ENCODE peak calls at places on chromosome 12, in four cellular contexts. E, S, C and K are unnamed samples.

GRCh38 chr12:12097821-12098688 is 27.3 kb downstream of the BCL2L14 start:
- DNase-seq in E (no peak), S (no peak), C (no peak), K (no peak)

GRCh38 chr12:47797432-47797831 is 22.3 kb downstream of the HDAC7 start:
- DNase-seq in E (no peak), S (no peak), C (no peak), K (no peak)

GRCh38 chr12:109737631-109738030 is 24.0 kb downstream of the FAM222A start:
- DNase-seq in E (no peak), S (no peak), C (no peak), K (no peak)

GRCh38 chr12:66668311-66668710 is 10.6 kb downstream of the GRIP1 start:
- DNase-seq in E (no peak), S (no peak), C (no peak), K (no peak)

GRCh38 chr12:105705765-105706164 is 375.3 kb downstream of the C12orf75 start:
- DNase-seq in E (peak), S (no peak), C (no peak), K (no peak)

GRCh38 chr12:86148612-86149011 is 107.6 kb downstream of the MGAT4C start:
- DNase-seq in E (no peak), S (no peak), C (no peak), K (no peak)

GRCh38 chr12:111570090-111570961 is 28.8 kb downstream of the ATXN2 start:
- DNase-seq in E (peak), S (no peak), C (peak), K (peak)

GRCh38 chr12:19588944-19589343 is 149.7 kb downstream of the AEBP2 start:
- DNase-seq in E (no peak), S (no peak), C (no peak), K (no peak)

GRCh38 chr12:118459110-118459509 is 82.8 kb downstream of the SUDS3 start:
- DNase-seq in E (no peak), S (no peak), C (no peak), K (no peak)

GRCh38 chr12:111469406-111469805 is 63.7 kb downstream of the SH2B3 start:
- DNase-seq in E (peak), S (no peak), C (no peak), K (no peak)

GRCh38 chr12:101414533-101415119 is 7.1 kb upstream of the ARL1 start:
- DNase-seq in E (peak), S (peak), C (peak), K (no peak)

GRCh38 chr12:21324551-21324950 is 10.2 kb downstream of the SLCO1A2 start:
- DNase-seq in E (no peak), S (no peak), C (no peak), K (no peak)

GRCh38 chr12:104708891-104709290 is 249.2 kb downstream of the SLC41A2 start:
- DNase-seq in E (no peak), S (no peak), C (no peak), K (no peak)

GRCh38 chr12:95336387-95337067 is 118.9 kb downstream of the VEZT start:
- DNase-seq in E (peak), S (no peak), C (peak), K (peak)
- TF ChIP-seq CTCF in E (peak), S (no peak), C (peak), K (peak)

GRCh38 chr12:45220961-45221360 is 5.1 kb downstream of the ANO6 start:
- DNase-seq in E (no peak), S (no peak), C (no peak), K (no peak)

GRCh38 chr12:45217846-45218245 is 2.0 kb downstream of the ANO6 start:
- DNase-seq in E (peak), S (no peak), C (no peak), K (no peak)

GRCh38 chr12:45220366-45220931 is 4.6 kb downstream of the ANO6 start:
- DNase-seq in E (no peak), S (no peak), C (no peak), K (no peak)

GRCh38 chr12:45216983-45217485 is 1.1 kb downstream of the ANO6 start:
- DNase-seq in E (peak), S (no peak), C (no peak), K (no peak)

GRCh38 chr12:45219621-45220020 is 3.7 kb downstream of the ANO6 start:
- DNase-seq in E (no peak), S (no peak), C (no peak), K (no peak)
- TF ChIP-seq CTCF in E (no peak), S (no peak), C (no peak), K (no peak)

DNA sequence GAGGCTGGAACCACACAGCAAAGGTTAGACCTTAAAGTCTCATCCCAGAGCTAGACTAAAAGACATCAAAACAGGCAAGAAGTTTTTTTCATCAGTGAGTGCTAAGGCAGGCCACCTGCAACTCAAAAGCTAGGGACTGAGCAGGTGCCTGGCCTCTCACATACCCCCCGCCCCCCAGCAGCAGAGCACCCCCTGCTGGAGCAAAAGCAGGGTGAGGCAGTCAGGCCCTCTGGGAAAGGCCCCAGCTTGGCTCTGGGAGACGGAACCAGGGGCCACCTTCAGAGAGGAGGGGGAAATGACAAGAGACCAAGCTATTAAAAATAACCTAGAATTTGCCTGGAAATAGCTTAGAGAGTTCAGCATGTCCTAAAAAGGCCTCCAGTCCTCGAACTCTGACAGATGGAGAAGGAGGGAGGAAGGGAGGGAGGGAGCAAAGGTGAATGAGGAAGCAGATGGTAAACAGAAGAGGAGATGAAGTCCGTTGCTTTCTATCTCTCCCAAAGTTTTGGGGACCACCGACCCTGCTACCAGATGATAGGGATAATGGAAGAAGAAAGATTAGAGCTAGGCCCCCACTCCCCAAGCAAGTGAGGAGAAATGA is 1.8 kb downstream of the ITGA7 start:
- DNase-seq in E (no peak), S (no peak), C (no peak), K (no peak)
- TF ChIP-seq CTCF in E (peak), S (peak), C (peak), K (peak)

DNA sequence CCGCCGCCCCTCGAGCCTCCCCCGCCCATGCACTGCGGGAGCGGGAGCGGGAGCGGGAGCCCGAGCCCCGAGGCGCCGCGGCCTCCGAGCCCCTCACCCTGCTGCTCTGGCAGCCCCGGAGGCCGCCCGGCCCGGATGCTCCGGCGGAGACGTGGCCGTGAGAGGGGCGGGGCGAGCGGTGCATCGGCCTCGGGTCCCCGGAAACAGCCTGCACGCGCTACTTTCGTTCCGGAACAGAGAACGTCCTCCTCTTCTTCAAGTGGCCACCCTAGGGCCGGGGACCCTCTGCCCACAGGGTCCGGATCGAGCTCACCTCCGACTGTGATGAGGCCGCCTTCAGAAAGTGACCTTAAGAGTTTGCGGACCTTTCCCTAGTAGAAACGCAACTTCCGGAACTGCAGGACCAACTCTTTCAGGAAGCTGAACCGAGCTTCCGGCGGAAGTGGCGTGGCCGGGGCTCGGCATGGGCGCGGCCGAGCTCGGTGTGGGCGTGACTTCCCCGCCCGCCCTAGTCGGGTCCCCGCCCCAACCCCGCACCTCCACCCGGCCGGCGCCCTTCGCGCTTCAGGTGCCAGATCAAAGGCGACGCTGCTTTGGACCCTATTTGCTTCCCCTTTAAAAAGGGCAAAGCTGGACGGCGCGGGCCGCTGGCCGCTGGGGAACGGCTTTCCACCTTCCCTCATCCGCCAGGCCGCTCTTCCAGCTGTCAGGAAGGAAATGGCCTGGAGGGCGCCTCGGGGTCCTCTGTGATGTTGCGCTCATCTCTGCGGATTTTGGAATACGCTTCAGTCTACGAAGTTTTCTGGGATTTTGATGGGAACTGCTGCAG is at the start of gene GOLGA3:
- DNase-seq in E (peak), S (peak), C (peak), K (peak)
- TF ChIP-seq CTCF in E (no peak), S (no peak), C (no peak), K (no peak)

GRCh38 chr12:57545809-57546437 is 1.1 kb downstream of the DCTN2 start:
- DNase-seq in E (no peak), S (no peak), C (no peak), K (no peak)

GRCh38 chr12:57547366-57548315 is 649 bp upstream of the DCTN2 start:
- DNase-seq in E (no peak), S (no peak), C (no peak), K (no peak)

GRCh38 chr12:57548488-57548887 is 1.4 kb upstream of the KIF5A start:
- DNase-seq in E (no peak), S (no peak), C (no peak), K (no peak)

GRCh38 chr12:57549203-57549908 is 488 bp upstream of the KIF5A start:
- DNase-seq in E (no peak), S (no peak), C (no peak), K (no peak)

DNA sequence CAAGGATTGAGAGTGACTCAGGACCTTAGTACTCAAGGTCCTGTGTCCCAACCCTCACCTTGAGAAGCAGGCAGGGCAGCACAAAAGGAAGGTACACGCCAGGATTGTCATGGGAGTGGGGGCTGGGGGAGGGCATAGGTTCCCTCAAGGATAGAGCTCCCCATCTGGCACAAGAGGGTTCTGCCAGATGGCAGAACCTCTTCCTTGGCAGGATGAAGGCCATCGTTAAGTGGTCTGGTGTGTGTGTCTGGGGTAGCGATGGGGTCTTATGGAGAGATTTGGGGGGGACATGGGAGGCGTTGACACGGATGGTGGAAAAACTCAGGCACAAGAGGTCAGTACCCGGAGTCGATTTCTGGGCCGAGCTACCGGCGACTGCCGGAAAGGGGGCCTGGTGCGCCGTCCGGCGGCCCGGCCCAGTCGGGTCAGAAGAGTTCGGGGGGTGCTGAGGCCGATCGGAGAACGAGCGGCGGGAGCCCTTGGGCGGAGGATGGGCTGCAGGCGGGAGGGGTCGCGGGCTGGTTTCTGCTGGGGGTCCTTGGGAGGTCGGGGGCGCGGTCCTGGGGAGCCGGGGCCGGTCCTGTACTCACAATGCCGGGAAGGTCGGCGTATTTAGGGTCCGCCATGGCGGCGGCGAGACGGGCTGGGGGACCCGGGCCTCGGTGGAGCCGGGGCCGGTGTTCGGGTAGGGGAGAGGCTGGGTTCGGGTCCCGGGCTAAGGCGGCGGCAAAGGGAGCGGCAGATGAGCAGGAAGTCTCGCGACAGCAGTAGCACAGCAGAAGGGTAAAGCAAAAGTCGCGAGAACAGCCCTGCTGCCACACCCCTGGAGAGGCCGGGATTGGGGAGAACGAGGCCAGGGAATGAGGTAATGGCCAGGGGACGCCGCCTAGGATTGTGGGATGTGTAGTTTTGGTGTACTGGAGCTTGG is at the start of gene DCTN2:
- DNase-seq in E (peak), S (peak), C (peak), K (peak)
- TF ChIP-seq CTCF in E (peak), S (no peak), C (no peak), K (no peak)

DNA sequence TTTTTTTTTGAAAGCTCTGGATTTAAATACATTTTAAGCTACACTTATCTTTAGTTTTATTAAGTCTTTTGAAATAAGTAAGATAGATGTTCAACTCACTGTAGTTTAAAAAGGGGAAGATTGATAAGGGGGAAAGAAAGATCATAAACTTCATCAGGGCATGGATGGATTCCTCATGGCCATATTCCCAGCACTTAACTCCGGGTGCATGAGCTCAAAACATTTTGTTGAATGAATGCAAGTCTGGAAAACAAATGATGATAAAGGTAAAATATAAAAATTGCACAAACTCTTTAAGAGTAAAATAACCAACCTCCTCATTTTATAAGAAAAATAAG is 4.3 kb upstream of the IGF1 start:
- DNase-seq in E (no peak), S (no peak), C (no peak), K (no peak)
- TF ChIP-seq CTCF in E (no peak), S (no peak), C (no peak), K (no peak)

GRCh38 chr12:28290262-28290661 is 100.0 kb downstream of the CCDC91 start:
- DNase-seq in E (no peak), S (no peak), C (no peak), K (no peak)

GRCh38 chr12:28286352-28286751 is 96.1 kb downstream of the CCDC91 start:
- DNase-seq in E (no peak), S (no peak), C (no peak), K (no peak)
- TF ChIP-seq CTCF in E (no peak), S (no peak), C (no peak), K (no peak)

DNA sequence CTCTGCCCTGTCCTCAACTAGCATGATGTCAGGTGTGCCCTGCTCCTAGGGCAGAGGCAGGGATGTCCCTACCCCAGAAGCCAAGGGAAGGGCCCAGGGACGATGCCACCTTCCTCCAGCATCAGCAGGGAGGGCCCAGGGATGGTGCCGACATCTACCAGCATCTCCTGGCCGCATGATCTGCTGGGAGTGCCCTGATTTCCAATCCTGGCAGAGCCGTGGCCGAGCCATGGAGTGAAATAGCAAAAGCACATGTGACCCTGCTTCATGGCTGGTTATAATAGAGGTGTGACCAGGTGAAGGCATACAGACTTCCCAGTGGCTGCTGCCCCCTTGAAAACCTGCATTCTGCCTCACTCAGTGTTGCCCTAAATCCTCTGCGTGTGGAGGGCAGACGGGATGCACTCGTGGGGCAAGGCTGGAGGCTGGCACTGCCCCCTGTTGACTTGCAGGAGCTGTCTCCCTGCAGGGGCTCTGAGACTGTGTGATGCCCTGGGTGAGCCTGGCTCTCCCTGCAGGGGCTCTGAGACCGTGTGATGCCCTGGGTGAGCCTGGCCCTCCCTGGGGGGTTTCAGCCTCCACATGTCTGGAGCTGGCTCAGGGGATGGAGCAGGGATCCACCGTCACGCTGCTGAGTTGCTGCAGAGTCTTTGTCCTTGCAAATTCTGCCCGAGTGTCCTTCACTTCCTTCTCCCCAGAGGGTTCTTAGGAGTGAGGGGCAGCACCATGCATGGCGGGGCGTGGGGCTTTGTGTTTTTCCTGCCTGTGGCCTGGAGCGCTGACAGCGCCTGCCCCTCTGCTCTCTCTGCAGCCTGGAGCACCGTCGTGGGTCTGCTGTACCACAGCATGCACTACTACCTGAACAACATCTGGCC is 51.7 kb downstream of the ADGRD1 start:
- DNase-seq in E (no peak), S (no peak), C (no peak), K (no peak)
- TF ChIP-seq CTCF in E (no peak), S (no peak), C (no peak), K (no peak)